ENCODE peak calls at places on chromosome 11, in seven cellular contexts. R is aorta; A is posterior vena cava; Q is T follicular helper cell; C is iris pigment epithelial cell; F is Calu3; T is CD4-positive, alpha-beta memory T cell. S is an unnamed sample.

GRCh38 chr11:115166826-115167225 is 337.4 kb downstream of the CADM1 start:
- DNase-seq in F (no peak), T (no peak), C (no peak), R (no peak), A (no peak), Q (no peak), S (no peak)

GRCh38 chr11:6817668-6818067 is 18.2 kb upstream of the OR6A2 start:
- DNase-seq in R (no peak), T (no peak), A (no peak), F (no peak), Q (no peak), C (peak), S (no peak)

GRCh38 chr11:33013706-33014105 is 2.0 kb upstream of the DEPDC7 start:
- DNase-seq in C (peak), A (no peak), T (no peak), F (no peak), R (no peak), Q (no peak), S (no peak)

GRCh38 chr11:133934599-133935550 is 21.9 kb downstream of the IGSF9B start:
- DNase-seq in T (no peak), C (peak), Q (no peak), R (no peak), A (peak), F (peak), S (no peak)

GRCh38 chr11:92779746-92780145 is 189.7 kb upstream of the MTNR1B start:
- DNase-seq in Q (no peak), C (no peak), F (no peak), T (no peak), A (no peak), R (no peak), S (no peak)

GRCh38 chr11:86818466-86819282 is 18.3 kb downstream of the PRSS23 start:
- DNase-seq in R (no peak), A (no peak), Q (no peak), T (peak), F (no peak), C (peak), S (peak)

GRCh38 chr11:114197799-114198500 is 98.2 kb upstream of the NNMT start:
- DNase-seq in C (peak), R (peak), T (no peak), F (peak), Q (no peak), A (peak), S (no peak)

GRCh38 chr11:43547411-43547718 is 133.2 kb upstream of the HSD17B12 start:
- DNase-seq in F (no peak), A (no peak), C (no peak), R (no peak), Q (no peak), T (no peak), S (no peak)

GRCh38 chr11:67583319-67584204 is at the start of gene GSTP1:
- DNase-seq in R (peak), F (peak), Q (peak), T (peak), C (peak), A (peak), S (peak)

GRCh38 chr11:65209711-65210360 is 28.1 kb downstream of the CAPN1 start:
- DNase-seq in A (peak), C (no peak), R (no peak), T (no peak), Q (no peak), F (no peak), S (no peak)

GRCh38 chr11:43833657-43834073 is 47.0 kb upstream of the ALKBH3 start:
- DNase-seq in R (no peak), A (no peak), F (no peak), T (no peak), C (peak), Q (no peak), S (no peak)

GRCh38 chr11:71461696-71462095 is 8.7 kb downstream of the NADSYN1 start:
- DNase-seq in Q (no peak), F (no peak), T (no peak), R (peak), A (peak), C (no peak), S (no peak)

GRCh38 chr11:59756496-59756840 is 1.3 kb downstream of the STX3 start:
- DNase-seq in T (no peak), A (no peak), C (no peak), F (no peak), Q (no peak), R (no peak), S (no peak)

GRCh38 chr11:11582261-11582701 is 39.5 kb downstream of the GALNT18 start:
- DNase-seq in T (no peak), F (no peak), C (no peak), R (no peak), Q (no peak), A (no peak), S (no peak)

GRCh38 chr11:13098890-13099289 is 89.8 kb downstream of the RASSF10 start:
- DNase-seq in F (no peak), T (no peak), R (no peak), A (no peak), C (no peak), Q (no peak), S (no peak)

GRCh38 chr11:122398167-122398566 is 257.4 kb upstream of the UBASH3B start:
- DNase-seq in C (no peak), T (no peak), Q (no peak), F (no peak), A (no peak), R (no peak), S (no peak)

GRCh38 chr11:61776561-61777075 is 15.8 kb downstream of the TMEM258 start:
- DNase-seq in T (peak), F (peak), Q (peak), A (no peak), C (peak), R (no peak), S (peak)

S was measured in CD4-positive, CD25-positive, alpha-beta regulatory T cell.